ENCODE peak calls at places on chromosomes 4 and X, in six cellular contexts. X, Q, V, P, M and H are unnamed samples.

GRCh38 chr4:162727232-162727631 is 439.5 kb downstream of the NAF1 start:
- DNase-seq in X (no peak), Q (no peak), V (no peak), P (no peak), M (no peak), H (no peak)

GRCh38 chrX:68681443-68681941 is 34.0 kb downstream of the STARD8 start:
- DNase-seq in X (peak; percentile 41), Q (no peak), V (no peak), P (no peak), M (no peak), H (no peak)

GRCh38 chrX:134642394-134642793 is 15.9 kb downstream of the PLAC1 start:
- DNase-seq in X (no peak), Q (no peak), V (no peak), P (no peak), M (no peak), H (no peak)

GRCh38 chr4:15702941-15703403 is at the start of gene BST1:
- DNase-seq in X (peak; percentile 74), Q (peak; percentile 77), V (peak; percentile 53), P (peak; percentile 43), M (no peak), H (peak; percentile 52)

GRCh38 chrX:153587342-153587741 is 11.6 kb downstream of the CCNQ start:
- DNase-seq in X (no peak), Q (no peak), V (no peak), P (no peak), M (no peak), H (no peak)

GRCh38 chrX:10496345-10496965 is 123.9 kb downstream of the MID1 start:
- DNase-seq in X (peak; percentile 84), Q (no peak), V (no peak), P (no peak), M (no peak), H (no peak)

GRCh38 chrX:103791826-103792458 is 15.3 kb downstream of the PLP1 start:
- DNase-seq in X (peak; percentile 26), Q (no peak), V (no peak), P (no peak), M (no peak), H (no peak)

GRCh38 chr4:7101692-7102515 is 34.0 kb upstream of the GRPEL1 start:
- DNase-seq in X (peak; percentile 85), Q (peak; percentile 87), V (peak; percentile 80), P (peak; percentile 34), M (no peak), H (peak; percentile 18)

GRCh38 chr4:56530269-56531148 is 24.9 kb downstream of the ARL9 start:
- DNase-seq in X (peak; percentile 90), Q (peak; percentile 95), V (peak; percentile 91), P (peak; percentile 62), M (no peak), H (peak; percentile 69)

GRCh38 chr4:16790508-16790907 is 107.9 kb downstream of the LDB2 start:
- DNase-seq in X (no peak), Q (no peak), V (no peak), P (no peak), M (no peak), H (no peak)

GRCh38 chr4:52600275-52600674 is 58.8 kb downstream of the USP46 start:
- DNase-seq in X (no peak), Q (no peak), V (no peak), P (no peak), M (no peak), H (no peak)

GRCh38 chr4:156505341-156505955 is 466.2 kb downstream of the PDGFC start:
- DNase-seq in X (no peak), Q (no peak), V (no peak), P (no peak), M (no peak), H (no peak)

GRCh38 chr4:152936446-152937279 is 540 bp downstream of the FHDC1 start:
- DNase-seq in X (peak; percentile 62), Q (no peak), V (peak; percentile 29), P (peak; percentile 13), M (no peak), H (no peak)

GRCh38 chrX:72080800-72081199 is 50.9 kb downstream of the RTL5 start:
- DNase-seq in X (no peak), Q (no peak), V (no peak), P (no peak), M (no peak), H (no peak)

GRCh38 chr4:150950657-150951056 is 64.4 kb downstream of the LRBA start:
- DNase-seq in X (no peak), Q (no peak), V (no peak), P (no peak), M (no peak), H (no peak)

GRCh38 chr4:74097631-74098550 is 1.1 kb downstream of the CXCL2 start:
- DNase-seq in X (peak; percentile 5), Q (no peak), V (no peak), P (no peak), M (no peak), H (no peak)
- H3K4me3 ChIP-seq in X (peak overlapping the region; percentile 92), Q (no peak overlapping the region), V (peak overlapping the region; percentile 51), P (no peak overlapping the region), M (peak overlapping the region; percentile 54), H (no peak overlapping the region)

DNA sequence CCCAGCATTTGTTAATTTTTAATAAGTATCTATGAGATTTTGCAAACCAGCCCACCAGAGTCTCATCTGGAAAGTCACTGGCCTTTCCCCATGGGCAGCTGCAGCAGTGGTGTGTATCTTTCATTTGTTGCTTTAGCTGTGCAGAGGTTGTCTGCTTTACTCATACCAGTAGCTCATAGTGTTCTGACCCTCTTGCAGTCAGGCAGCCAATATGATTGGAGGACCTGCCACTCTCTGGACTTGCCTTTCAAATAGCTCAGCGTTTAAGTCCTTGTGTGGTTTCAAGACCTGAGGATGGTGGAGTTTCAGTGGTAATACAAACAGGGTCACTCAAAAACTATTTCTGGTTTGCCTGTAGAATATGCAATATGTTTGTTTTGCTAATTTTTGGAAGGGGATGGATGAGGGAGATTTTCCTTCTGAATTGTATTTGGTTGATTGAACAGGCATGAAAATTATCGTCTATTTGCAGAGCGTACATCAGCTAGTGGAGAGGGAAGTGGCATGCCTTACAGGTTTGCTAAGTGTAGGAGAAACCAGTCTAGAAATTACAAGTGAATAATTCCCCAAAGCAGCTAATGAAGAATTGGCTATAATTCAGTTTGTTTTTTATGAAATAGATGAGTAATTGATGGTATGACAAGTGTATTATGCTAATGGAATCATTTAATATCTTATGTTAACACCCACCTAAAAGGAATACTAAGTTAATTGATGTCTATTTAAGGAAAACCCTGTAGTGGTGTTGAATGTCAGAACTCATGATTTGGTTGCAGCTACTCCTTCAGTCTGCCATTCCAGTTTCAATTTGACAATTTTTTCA is 8.9 kb downstream of the POLA1 start:
- DNase-seq in X (no peak), Q (no peak), V (no peak), P (no peak), M (no peak), H (no peak)
- H3K36me3 ChIP-seq in X (no peaks in the 10 kb centered on the region), Q (no peaks in the 10 kb centered on the region), V (no peaks in the 10 kb centered on the region), P (no peaks in the 10 kb centered on the region), M (no peaks in the 10 kb centered on the region), H (no peaks in the 10 kb centered on the region)

DNA sequence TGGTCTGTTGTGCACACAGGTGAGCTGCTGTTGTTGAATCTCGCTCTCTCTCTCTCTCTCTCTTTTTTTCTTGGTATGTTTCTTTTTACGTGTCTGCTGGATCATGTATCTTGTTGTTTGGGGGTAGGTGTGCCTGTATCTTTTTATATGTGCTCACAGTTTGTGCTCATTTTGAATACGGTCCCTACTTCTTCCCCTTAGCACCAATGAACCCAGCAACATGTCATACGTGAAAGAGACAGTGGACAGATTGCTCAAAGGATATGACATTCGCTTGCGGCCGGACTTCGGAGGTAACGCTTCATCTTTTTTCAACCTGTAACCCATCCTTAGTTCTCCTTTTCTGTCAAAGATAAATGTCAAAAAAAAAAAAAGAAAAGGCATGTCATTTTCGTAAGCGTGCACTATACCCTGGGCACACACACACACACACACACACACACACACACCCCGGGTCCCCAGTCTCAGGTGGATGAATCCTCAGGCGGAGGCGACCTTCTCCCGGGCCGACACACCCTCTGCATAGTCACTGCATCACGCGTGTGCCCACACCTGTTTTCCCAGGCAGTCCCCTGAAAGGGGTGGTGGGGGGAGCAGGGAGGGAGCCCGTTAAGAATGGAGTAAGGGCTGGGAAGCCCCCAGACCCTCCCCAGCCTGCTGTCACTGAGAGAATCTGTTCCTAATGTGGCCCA is 492 bp downstream of the GABRB1 start:
- DNase-seq in X (no peak), Q (no peak), V (no peak), P (no peak), M (no peak), H (no peak)
- H3K4me3 ChIP-seq in X (peak overlapping the region; percentile 48), Q (no peak overlapping the region), V (peak overlapping the region; percentile 31), P (peak overlapping the region; percentile 29), M (peak overlapping the region; percentile 37), H (peak overlapping the region; percentile 29)

GRCh38 chr4:20723019-20723418 is 22.8 kb downstream of the PACRGL start:
- DNase-seq in X (peak; percentile 36), Q (no peak), V (no peak), P (no peak), M (no peak), H (no peak)
- H3K36me3 ChIP-seq in X (peaks cover 28% of the 10 kb centered on the region), Q (peaks cover 50% of the 10 kb centered on the region), V (no peaks in the 10 kb centered on the region), P (peaks cover 8% of the 10 kb centered on the region), M (peaks cover 5% of the 10 kb centered on the region), H (peaks cover 9% of the 10 kb centered on the region)

GRCh38 chr4:3304831-3305609 is 12.2 kb downstream of the RGS12 start:
- DNase-seq in X (peak; percentile 71), Q (peak; percentile 84), V (peak; percentile 50), P (no peak), M (no peak), H (no peak)

GRCh38 chr4:3307486-3307885 is 14.7 kb downstream of the RGS12 start:
- DNase-seq in X (no peak), Q (no peak), V (no peak), P (no peak), M (no peak), H (no peak)

GRCh38 chr4:3305610-3306371 is 13.0 kb downstream of the RGS12 start:
- DNase-seq in X (peak; percentile 77), Q (no peak), V (no peak), P (peak; percentile 46), M (no peak), H (no peak)

GRCh38 chr4:3307060-3307459 is 14.2 kb downstream of the RGS12 start:
- DNase-seq in X (no peak), Q (no peak), V (peak; percentile 8), P (no peak), M (no peak), H (no peak)

DNA sequence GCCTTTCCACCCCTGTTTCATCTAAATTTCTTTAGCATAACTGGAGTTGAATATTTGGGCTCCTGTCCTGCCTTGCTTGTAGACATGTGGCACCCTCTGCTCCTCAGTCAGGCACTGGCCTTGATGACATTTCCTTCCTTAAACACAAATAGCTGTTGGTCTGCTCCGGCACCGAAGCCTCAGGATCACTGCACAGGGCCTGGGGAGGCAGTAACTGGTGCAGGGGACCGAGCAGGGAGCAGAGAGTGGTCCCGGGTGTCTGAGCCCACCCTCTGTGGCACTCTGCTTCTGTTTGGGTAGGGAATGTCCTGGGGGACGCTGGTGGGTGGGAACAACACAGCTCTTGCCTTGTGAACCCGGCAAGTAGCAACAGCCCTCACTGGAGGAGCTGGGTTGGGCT is 13.6 kb downstream of the RGS12 start:
- DNase-seq in X (no peak), Q (no peak), V (no peak), P (no peak), M (no peak), H (no peak)
- H3K4me3 ChIP-seq in X (no peak overlapping the region), Q (no peak overlapping the region), V (no peak overlapping the region), P (no peak overlapping the region), M (no peak overlapping the region), H (no peak overlapping the region)

DNA sequence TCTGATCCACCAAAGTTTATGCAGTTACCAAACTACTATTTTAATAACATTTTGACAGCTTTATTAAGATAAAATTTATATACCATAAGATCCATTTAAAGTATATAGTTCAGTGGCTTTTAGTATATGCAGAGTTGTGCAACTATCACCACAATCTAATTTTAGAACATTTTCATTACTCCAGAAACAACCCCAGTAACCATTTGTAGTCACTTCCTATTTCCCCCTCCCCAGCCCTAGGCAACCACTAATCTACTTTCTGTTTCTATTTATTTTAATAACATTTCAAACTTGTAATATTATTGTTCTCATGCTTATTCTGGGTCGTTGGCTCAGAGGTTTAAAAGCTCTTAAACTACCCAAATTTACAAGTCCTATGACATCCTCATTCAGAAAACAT is 18.3 kb downstream of the XIAP start:
- DNase-seq in X (peak; percentile 18), Q (no peak), V (no peak), P (peak; percentile 28), M (no peak), H (peak; percentile 26)
- H3K36me3 ChIP-seq in X (no peaks in the 10 kb centered on the region), Q (no peaks in the 10 kb centered on the region), V (no peaks in the 10 kb centered on the region), P (no peaks in the 10 kb centered on the region), M (no peaks in the 10 kb centered on the region), H (no peaks in the 10 kb centered on the region)